ENCODE peak calls at places on chromosomes 11 and 22, in six cellular contexts. L is mesendoderm, Z is H9, G is mesenchymal stem cell, A is H1, U is neuronal stem cell. H is an unnamed sample.

GRCh38 chr11:69419662-69420061 is 61.8 kb upstream of the LINC01488 start:
- DNase-seq in L (no peak), Z (no peak), G (no peak), A (no peak), U (no peak), H (no peak)

GRCh38 chr11:111450480-111451320 is 61.5 kb downstream of the BTG4 start:
- DNase-seq in L (no peak), Z (no peak), G (no peak), A (no peak), U (no peak), H (peak; percentile 48)

GRCh38 chr11:21472256-21472655 is 720.6 kb upstream of the ANO5 start:
- DNase-seq in L (no peak), Z (no peak), G (no peak), A (no peak), U (no peak), H (no peak)

GRCh38 chr11:126723665-126724045 is 276.9 kb downstream of the KIRREL3 start:
- DNase-seq in L (no peak), Z (no peak), G (no peak), A (no peak), U (no peak), H (peak; percentile 55)

GRCh38 chr11:123302751-123303195 is 107.7 kb upstream of the CLMP start:
- DNase-seq in L (peak; percentile 59), Z (no peak), G (peak; percentile 73), A (no peak), U (no peak), H (peak; percentile 72)

GRCh38 chr11:117519590-117519989 is 191.9 kb downstream of the CEP164 start:
- DNase-seq in L (no peak), Z (no peak), G (no peak), A (no peak), U (no peak), H (no peak)

GRCh38 chr11:91796999-91797398 is 427.6 kb upstream of the FAT3 start:
- DNase-seq in L (no peak), Z (no peak), G (no peak), A (no peak), U (no peak), H (no peak)

GRCh38 chr11:132095230-132096165 is 725.1 kb downstream of the NTM start:
- DNase-seq in L (no peak), Z (no peak), G (no peak), A (no peak), U (no peak), H (no peak)

GRCh38 chr11:94948070-94948617 is 25.2 kb downstream of the CWC15 start:
- DNase-seq in L (no peak), Z (no peak), G (peak; percentile 91), A (no peak), U (no peak), H (peak; percentile 76)

GRCh38 chr11:57499413-57499982 is 16.0 kb downstream of the SLC43A1 start:
- DNase-seq in L (peak; percentile 98), Z (peak; percentile 99), G (peak; percentile 91), A (peak; percentile 89), U (peak; percentile 91), H (peak; percentile 82)

GRCh38 chr11:29518389-29519174 is 498.2 kb downstream of the KCNA4 start:
- DNase-seq in L (peak; percentile 37), Z (peak; percentile 47), G (peak; percentile 11), A (no peak), U (no peak), H (no peak)

GRCh38 chr22:37139762-37140161 is 10.0 kb downstream of the IL2RB start:
- DNase-seq in L (peak; percentile 37), Z (no peak), G (no peak), A (no peak), U (no peak), H (no peak)

GRCh38 chr11:28146123-28146751 is 38.0 kb downstream of the METTL15 start:
- DNase-seq in L (peak; percentile 75), Z (no peak), G (peak; percentile 89), A (no peak), U (peak; percentile 14), H (peak; percentile 92)

GRCh38 chr11:128576555-128576954 is 10.8 kb downstream of the ETS1 start:
- DNase-seq in L (peak; percentile 47), Z (no peak), G (no peak), A (no peak), U (no peak), H (no peak)

GRCh38 chr11:65396769-65397745 is 10.6 kb downstream of the FRMD8 start:
- DNase-seq in L (no peak), Z (no peak), G (no peak), A (no peak), U (no peak), H (no peak)

GRCh38 chr11:24820541-24820940 is 323.7 kb downstream of the LUZP2 start:
- DNase-seq in L (no peak), Z (no peak), G (no peak), A (no peak), U (no peak), H (peak; percentile 40)

GRCh38 chr11:72293391-72293790 is 49.4 kb upstream of the PHOX2A start:
- DNase-seq in L (no peak), Z (no peak), G (no peak), A (no peak), U (no peak), H (no peak)

GRCh38 chr11:47087801-47088200 is 88.9 kb downstream of the ARFGAP2 start:
- DNase-seq in L (no peak), Z (no peak), G (no peak), A (no peak), U (no peak), H (no peak)

GRCh38 chr11:38411149-38411548 is 1813.1 kb upstream of the RAG2 start:
- DNase-seq in L (peak; percentile 92), Z (no peak), G (no peak), A (no peak), U (no peak), H (no peak)

GRCh38 chr11:33802414-33802950 is 28.2 kb upstream of the FBXO3 start:
- DNase-seq in L (peak; percentile 98), Z (peak; percentile 90), G (peak; percentile 88), A (peak; percentile 67), U (peak; percentile 82), H (peak; percentile 88)

GRCh38 chr11:68013611-68014156 is 3.6 kb downstream of the ALDH3B1 start:
- DNase-seq in L (no peak), Z (no peak), G (no peak), A (no peak), U (no peak), H (no peak)

GRCh38 chr11:68012843-68013610 is 2.9 kb downstream of the ALDH3B1 start:
- DNase-seq in L (peak; percentile 66), Z (no peak), G (peak; percentile 93), A (no peak), U (no peak), H (peak; percentile 95)

GRCh38 chr11:68011046-68011943 is 1.2 kb downstream of the ALDH3B1 start:
- DNase-seq in L (no peak), Z (no peak), G (no peak), A (no peak), U (no peak), H (no peak)

GRCh38 chr11:68010058-68011041 is at the start of gene ALDH3B1:
- DNase-seq in L (peak; percentile 71), Z (peak; percentile 62), G (peak; percentile 94), A (no peak), U (no peak), H (peak; percentile 70)

DNA sequence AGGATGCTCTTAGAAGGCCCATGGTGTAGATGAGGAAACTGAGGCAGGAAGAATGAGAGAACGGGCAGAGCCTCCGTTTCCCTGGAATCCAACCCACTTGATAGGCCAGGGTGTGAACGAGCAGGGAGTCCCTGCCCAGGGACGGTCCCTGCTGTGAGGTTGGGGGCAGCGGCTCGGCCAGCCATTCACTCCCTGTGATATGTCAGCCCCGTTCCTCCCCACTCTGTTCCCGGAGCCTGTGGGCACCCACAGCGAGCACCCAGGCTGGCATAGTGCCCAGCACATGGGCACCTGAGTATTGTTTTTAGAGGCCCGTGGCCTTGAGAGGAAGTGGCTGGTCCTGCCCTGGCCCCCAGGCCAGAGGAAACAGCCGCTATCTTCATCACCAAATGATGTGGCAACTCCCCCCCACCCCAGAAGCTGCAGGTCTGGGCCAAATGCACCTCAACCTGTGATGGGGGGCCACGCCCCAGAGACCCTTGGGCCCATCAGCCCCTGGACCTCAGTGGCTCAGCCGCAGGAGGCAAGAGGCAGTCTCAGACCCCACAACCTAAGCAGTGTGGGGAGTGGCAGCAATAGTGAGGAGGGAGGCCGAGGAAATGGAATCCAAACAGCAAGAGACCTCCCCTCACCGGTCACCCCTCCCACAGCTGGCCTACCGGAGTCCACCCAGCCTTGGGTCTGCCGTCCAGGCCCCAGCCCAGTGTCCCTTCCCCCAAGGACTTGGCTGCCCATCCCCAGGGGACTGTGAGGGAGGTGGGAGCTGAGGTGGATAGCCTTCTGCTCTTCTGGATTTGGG is 2.1 kb downstream of the ALDH3B1 start:
- DNase-seq in L (no peak), Z (no peak), G (no peak), A (no peak), U (no peak), H (no peak)
- H2BK15ac ChIP-seq in L (no peak overlapping the region), Z (no peak overlapping the region), G (peak overlapping the region; percentile 98), A (no peak overlapping the region), U (peak overlapping the region; percentile 76), H (peak overlapping the region; percentile 98)

GRCh38 chr11:62678433-62678769 is 472 bp downstream of the UBXN1 start:
- DNase-seq in L (no peak), Z (no peak), G (no peak), A (no peak), U (no peak), H (no peak)
- H2BK5ac ChIP-seq in L (no peak overlapping the region), Z (no peak overlapping the region), G (no peak overlapping the region), A (peak overlapping the region; percentile 91), U (peak overlapping the region; percentile 96), H (peak overlapping the region; percentile 68)

GRCh38 chr11:73838443-73839122 is 38.1 kb downstream of the COA4 start:
- DNase-seq in L (peak; percentile 73), Z (no peak), G (peak; percentile 72), A (peak; percentile 10), U (no peak), H (peak; percentile 50)

GRCh38 chr11:73830261-73830660 is 42.6 kb downstream of the MRPL48 start:
- DNase-seq in L (no peak), Z (no peak), G (no peak), A (no peak), U (no peak), H (no peak)

GRCh38 chr11:73833067-73833466 is 43.6 kb downstream of the COA4 start:
- DNase-seq in L (no peak), Z (no peak), G (no peak), A (no peak), U (no peak), H (no peak)
- H2BK15ac ChIP-seq in L (no peak overlapping the region), Z (no peak overlapping the region), G (no peak overlapping the region), A (no peak overlapping the region), U (no peak overlapping the region), H (no peak overlapping the region)

GRCh38 chr11:112748713-112749481 is 212.3 kb upstream of the NCAM1 start:
- DNase-seq in L (no peak), Z (no peak), G (no peak), A (no peak), U (no peak), H (no peak)
- H2BK5ac ChIP-seq in L (no peak overlapping the region), Z (no peak overlapping the region), G (no peak overlapping the region), A (no peak overlapping the region), U (no peak overlapping the region), H (no peak overlapping the region)

GRCh38 chr22:19986011-19986409 is 30.6 kb downstream of the ARVCF start:
- DNase-seq in L (no peak), Z (no peak), G (no peak), A (no peak), U (no peak), H (no peak)
- H2BK15ac ChIP-seq in L (no peak overlapping the region), Z (no peak overlapping the region), G (no peak overlapping the region), A (peak overlapping the region; percentile 40), U (no peak overlapping the region), H (no peak overlapping the region)